ENCODE peak calls at places on chromosomes 16 and 17, in seven cellular contexts. T is NCI-H1436; O is kidney tubule cell; S is stimulated activated CD4-positive, alpha-beta T cell treated with anti-CD3 and anti-CD28 coated beads, Interleukin-1b, Interleukin-23, amount 100 ng/mL, for 24 hours; F is GM12878; D is progenitor cell of endocrine pancreas; N is HAP-1. L is an unnamed sample.

GRCh38 chr16:27430923-27431484 is 29.0 kb downstream of the IL21R start:
- DNase-seq in N (no peak), F (no peak), S (no peak), O (no peak), D (peak), T (no peak), L (no peak)

GRCh38 chr17:78789663-78790181 is 7.6 kb upstream of the CYTH1 start:
- DNase-seq in O (no peak), S (no peak), N (no peak), D (no peak), F (no peak), T (peak), L (no peak)

GRCh38 chr16:16974192-16974591 is 496.6 kb downstream of the XYLT1 start:
- DNase-seq in D (no peak), O (no peak), T (no peak), F (no peak), S (no peak), N (no peak), L (no peak)

GRCh38 chr16:1823821-1824220 is 2.8 kb downstream of the HAGH start:
- DNase-seq in O (peak), T (no peak), N (no peak), S (no peak), D (no peak), F (no peak), L (peak)

GRCh38 chr16:30368122-30368791 is 2.0 kb downstream of the TBC1D10B start:
- DNase-seq in S (no peak), T (no peak), N (no peak), O (peak), D (no peak), F (no peak), L (peak)

GRCh38 chr17:60231234-60231633 is 81.5 kb downstream of the CA4 start:
- DNase-seq in D (no peak), S (no peak), N (peak), T (peak), O (peak), F (no peak), L (peak)

GRCh38 chr17:30238387-30239088 is 3.0 kb upstream of the SLC6A4 start:
- DNase-seq in F (no peak), S (no peak), O (no peak), D (no peak), T (no peak), N (no peak), L (no peak)

GRCh38 chr17:47983492-47984223 is 12.7 kb downstream of the CDK5RAP3 start:
- DNase-seq in F (no peak), N (no peak), O (no peak), D (no peak), T (no peak), S (no peak), L (no peak)

GRCh38 chr17:81608082-81608481 is 28.8 kb downstream of the NPLOC4 start:
- DNase-seq in N (no peak), O (no peak), T (no peak), D (no peak), S (no peak), F (no peak), L (peak)

GRCh38 chr16:10661737-10662136 is 33.0 kb downstream of the TEKT5 start:
- DNase-seq in D (no peak), S (no peak), T (no peak), F (no peak), N (no peak), O (no peak), L (no peak)

GRCh38 chr17:1532836-1533602 is 16.6 kb upstream of the INPP5K start:
- DNase-seq in N (peak), F (no peak), T (no peak), S (no peak), O (no peak), D (no peak), L (no peak)

GRCh38 chr17:5249615-5250014 is 15.0 kb upstream of the SCIMP start:
- DNase-seq in T (peak), D (peak), S (no peak), O (peak), N (peak), F (no peak), L (peak)

GRCh38 chr17:27475070-27475673 is 18.9 kb downstream of the KSR1 start:
- DNase-seq in O (no peak), N (no peak), D (no peak), S (no peak), F (no peak), T (no peak), L (no peak)

GRCh38 chr16:67719778-67720144 is 645 bp upstream of the GFOD2 start:
- DNase-seq in O (peak), F (no peak), S (no peak), D (no peak), T (peak), N (peak), L (peak)

GRCh38 chr16:89523680-89524344 is 15.6 kb downstream of the SPG7 start:
- DNase-seq in O (no peak), N (no peak), T (no peak), F (no peak), D (no peak), S (no peak), L (no peak)

GRCh38 chr17:50596191-50597037 is 35.9 kb downstream of the CACNA1G start:
- DNase-seq in O (no peak), D (no peak), S (no peak), N (peak), F (no peak), T (no peak), L (no peak)

GRCh38 chr16:73191111-73192046 is 143.5 kb upstream of the ZFHX3 start:
- DNase-seq in N (no peak), F (no peak), S (no peak), T (no peak), O (no peak), D (no peak), L (no peak)

GRCh38 chr16:716250-716607 is 1.3 kb downstream of the METRN start:
- DNase-seq in N (peak), T (no peak), O (peak), D (peak), S (no peak), F (no peak), L (peak)

GRCh38 chr17:35239823-35240222 is 3.0 kb upstream of the SLFN5 start:
- DNase-seq in O (no peak), D (no peak), F (no peak), S (no peak), T (no peak), N (no peak), L (no peak)

GRCh38 chr16:55297062-55297909 is 26.7 kb upstream of the IRX6 start:
- DNase-seq in T (no peak), F (no peak), S (no peak), D (no peak), N (no peak), O (peak), L (peak)

GRCh38 chr17:1839516-1839915 is 9.7 kb downstream of the RPA1 start:
- DNase-seq in T (no peak), D (no peak), O (no peak), F (no peak), S (no peak), N (no peak), L (no peak)

GRCh38 chr17:77131919-77132318 is 8.8 kb upstream of the SEC14L1 start:
- DNase-seq in N (no peak), S (no peak), F (no peak), T (no peak), D (no peak), O (no peak), L (peak)

GRCh38 chr17:27315322-27315721 is 21.4 kb downstream of the WSB1 start:
- DNase-seq in S (no peak), T (no peak), O (peak), D (no peak), N (no peak), F (no peak), L (peak)

GRCh38 chr17:39867084-39867890 is 715 bp upstream of the ZPBP2 start:
- DNase-seq in D (no peak), N (no peak), S (no peak), O (no peak), F (peak), T (no peak), L (no peak)

GRCh38 chr17:40327244-40327666 is 18.3 kb downstream of the RARA start:
- DNase-seq in F (no peak), T (no peak), D (no peak), N (no peak), S (no peak), O (no peak), L (no peak)

GRCh38 chr16:177394-177822 is 928 bp downstream of the HBA1 start:
- DNase-seq in N (no peak), D (no peak), O (no peak), S (no peak), F (no peak), T (no peak), L (no peak)

GRCh38 chr17:15185625-15185991 is 79.5 kb downstream of the PMP22 start:
- DNase-seq in N (no peak), T (no peak), D (no peak), S (no peak), O (peak), F (no peak), L (no peak)

GRCh38 chr16:27890866-27891265 is 172.6 kb downstream of the GSG1L start:
- DNase-seq in F (no peak), O (no peak), T (no peak), S (no peak), D (no peak), N (no peak), L (no peak)

GRCh38 chr17:35774499-35774898 is 13.8 kb downstream of the C17orf50 start:
- DNase-seq in D (no peak), O (no peak), S (no peak), N (no peak), T (no peak), F (no peak), L (peak)

GRCh38 chr17:30780343-30780742 is 44.1 kb downstream of the CRLF3 start:
- DNase-seq in D (no peak), T (no peak), F (peak), N (no peak), O (no peak), S (no peak), L (no peak)

GRCh38 chr16:9297437-9298113 is 206.1 kb downstream of the HAPSTR1 start:
- DNase-seq in F (no peak), T (no peak), S (no peak), D (no peak), N (peak), O (peak), L (no peak)

GRCh38 chr16:9854665-9855064 is 327.6 kb downstream of the GRIN2A start:
- DNase-seq in D (no peak), N (no peak), F (no peak), T (no peak), O (peak), S (no peak), L (no peak)

L was measured in renal cortical epithelial cell.